ENCODE peak calls at places on chromosomes 16 and 17, in six cellular contexts. U is GM12891, W is GM12878, M is K562, Q is H1, X is HepG2. Z is an unnamed sample.

GRCh38 chr16:54957403-54957802 is 26.7 kb downstream of the IRX5 start:
- DNase-seq in U (no peak), M (peak; percentile 70), Q (no peak), W (no peak), X (peak; percentile 20), Z (no peak)

GRCh38 chr17:72270530-72270929 is 149.7 kb downstream of the SOX9 start:
- DNase-seq in M (no peak), W (no peak), Q (no peak), X (no peak), U (no peak), Z (no peak)

GRCh38 chr17:8465381-8466158 is 29.9 kb downstream of the NDEL1 start:
- DNase-seq in W (no peak), X (no peak), U (no peak), Q (no peak), M (no peak), Z (no peak)

GRCh38 chr17:7834554-7834890 is 505 bp downstream of the KDM6B start:
- DNase-seq in Q (no peak), X (peak; percentile 64), W (no peak), U (no peak), M (peak; percentile 28), Z (no peak)

GRCh38 chr17:74159226-74159840 is 44.1 kb upstream of the RPL38 start:
- DNase-seq in Q (no peak), U (no peak), M (no peak), X (no peak), W (no peak), Z (no peak)

GRCh38 chr16:57401943-57402640 is 2.5 kb upstream of the CCL17 start:
- DNase-seq in W (no peak), Q (no peak), M (no peak), X (no peak), U (no peak), Z (no peak)

GRCh38 chr17:227581-228222 is 46.3 kb upstream of the DOC2B start:
- DNase-seq in X (no peak), Q (no peak), U (no peak), W (no peak), M (no peak), Z (no peak)

GRCh38 chr17:76268991-76269981 is 4.1 kb downstream of the UBALD2 start:
- DNase-seq in Q (no peak), X (no peak), U (no peak), M (peak; percentile 67), W (no peak), Z (peak; percentile 15)

GRCh38 chr16:31141489-31142108 is 6.1 kb upstream of the PRSS8 start:
- DNase-seq in Q (no peak), M (peak; percentile 38), U (no peak), X (no peak), W (no peak), Z (peak; percentile 46)

GRCh38 chr16:12975766-12976165 is 74.4 kb downstream of the SHISA9 start:
- DNase-seq in W (no peak), Q (no peak), U (no peak), M (no peak), X (no peak), Z (no peak)

GRCh38 chr16:14303182-14303618 is 232.1 kb downstream of the MRTFB start:
- DNase-seq in U (no peak), X (no peak), Q (no peak), M (no peak), W (no peak), Z (no peak)

GRCh38 chr16:69563605-69564580 is 1.9 kb upstream of the NFAT5 start:
- DNase-seq in X (peak; percentile 49), U (no peak), M (peak; percentile 20), W (peak; percentile 93), Q (no peak), Z (peak; percentile 27)

GRCh38 chr17:17663160-17664072 is 17.8 kb upstream of the RAI1 start:
- DNase-seq in W (peak; percentile 70), X (peak; percentile 82), U (peak; percentile 77), Q (peak; percentile 60), M (peak; percentile 83), Z (peak; percentile 86)

GRCh38 chr17:4854181-4854681 is 21.1 kb downstream of the MINK1 start:
- DNase-seq in Q (no peak), U (no peak), X (peak; percentile 23), M (no peak), W (no peak), Z (no peak)

GRCh38 chr17:4739122-4740024 is at the start of the genes CXCL16 and ZMYND15:
- DNase-seq in Q (no peak), U (peak; percentile 85), X (no peak), W (no peak), M (peak; percentile 42), Z (peak; percentile 87)

GRCh38 chr16:50695017-50696000 is 1.9 kb downstream of the NOD2 start:
- DNase-seq in Q (no peak), U (no peak), W (no peak), X (no peak), M (no peak), Z (no peak)

GRCh38 chr17:8375738-8376259 is 705 bp downstream of the KRABD2 start:
- DNase-seq in Q (no peak), X (no peak), U (no peak), W (no peak), M (no peak), Z (no peak)

GRCh38 chr16:74726056-74726455 is 25.4 kb upstream of the MLKL start:
- DNase-seq in M (no peak), X (no peak), W (no peak), U (no peak), Q (no peak), Z (no peak)

GRCh38 chr17:48729335-48730239 is 1.0 kb upstream of the HOXB13 start:
- DNase-seq in M (no peak), X (no peak), W (no peak), Q (no peak), U (no peak), Z (no peak)

GRCh38 chr17:71251936-71252335 is 868.9 kb upstream of the SOX9 start:
- DNase-seq in U (no peak), M (no peak), W (no peak), X (no peak), Q (no peak), Z (no peak)

GRCh38 chr17:40436631-40437030 is 6.6 kb upstream of the IGFBP4 start:
- DNase-seq in X (no peak), Q (no peak), U (no peak), W (no peak), M (no peak), Z (no peak)

GRCh38 chr17:74141612-74142011 is 61.9 kb upstream of the RPL38 start:
- DNase-seq in W (no peak), Q (no peak), X (no peak), U (no peak), M (no peak), Z (no peak)

GRCh38 chr16:30741461-30741914 is 6.7 kb upstream of the PHKG2 start:
- DNase-seq in X (peak; percentile 61), Q (no peak), U (no peak), W (no peak), M (no peak), Z (no peak)

GRCh38 chr17:44221862-44222111 is 2.3 kb upstream of the UBTF start:
- DNase-seq in X (no peak), M (no peak), Q (no peak), U (no peak), W (no peak), Z (no peak)
- TF ChIP-seq POLR2A in X (no peak), M (no peak), Q (no peak), U (no peak), W (no peak), Z (no peak)

GRCh38 chr17:82698974-82699442 is 510 bp upstream of the RAB40B start:
- DNase-seq in U (no peak), Q (no peak), W (no peak), M (no peak), X (no peak), Z (no peak)
- TF ChIP-seq POLR2AphosphoS5 in U (no peak), Q (no peak), W (no peak), M (no peak), X (no peak), Z (no peak)

GRCh38 chr16:78704421-78704820 is 605.0 kb downstream of the WWOX start:
- DNase-seq in X (no peak), W (no peak), U (no peak), M (no peak), Q (no peak), Z (no peak)

GRCh38 chr16:78703951-78704350 is 604.5 kb downstream of the WWOX start:
- DNase-seq in Q (no peak), X (no peak), M (no peak), U (no peak), W (no peak), Z (no peak)

GRCh38 chr16:78706637-78707036 is 607.2 kb downstream of the WWOX start:
- DNase-seq in M (no peak), Q (no peak), W (no peak), U (no peak), X (peak; percentile 17), Z (no peak)

GRCh38 chr16:78709137-78709871 is 609.9 kb downstream of the WWOX start:
- DNase-seq in U (no peak), Q (no peak), W (no peak), X (no peak), M (no peak), Z (no peak)

DNA sequence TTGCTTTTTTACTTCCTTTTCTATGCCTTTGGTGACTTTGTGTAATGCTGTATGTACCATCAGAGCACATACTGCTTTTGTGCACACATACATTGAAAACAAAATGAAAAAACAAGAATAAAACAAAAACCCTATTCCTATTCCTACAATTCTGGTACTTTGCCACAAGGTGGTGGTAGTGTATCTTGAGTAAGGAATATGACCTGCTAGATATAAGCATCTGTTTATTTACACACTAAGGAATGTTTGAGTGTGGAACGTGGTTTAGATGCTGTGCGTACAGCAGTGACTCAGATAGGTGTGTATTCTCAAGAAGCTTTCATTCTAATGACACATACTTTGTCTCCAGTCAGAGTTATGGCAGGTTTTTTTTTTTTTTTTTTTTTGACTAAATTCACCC is 606.2 kb downstream of the WWOX start:
- DNase-seq in M (peak; percentile 34), U (no peak), Q (no peak), X (peak; percentile 82), W (peak; percentile 9), Z (no peak)
- TF ChIP-seq TAF1 in M (no peak), U (no peak), Q (no peak), X (no peak), W (no peak), Z (no peak)

DNA sequence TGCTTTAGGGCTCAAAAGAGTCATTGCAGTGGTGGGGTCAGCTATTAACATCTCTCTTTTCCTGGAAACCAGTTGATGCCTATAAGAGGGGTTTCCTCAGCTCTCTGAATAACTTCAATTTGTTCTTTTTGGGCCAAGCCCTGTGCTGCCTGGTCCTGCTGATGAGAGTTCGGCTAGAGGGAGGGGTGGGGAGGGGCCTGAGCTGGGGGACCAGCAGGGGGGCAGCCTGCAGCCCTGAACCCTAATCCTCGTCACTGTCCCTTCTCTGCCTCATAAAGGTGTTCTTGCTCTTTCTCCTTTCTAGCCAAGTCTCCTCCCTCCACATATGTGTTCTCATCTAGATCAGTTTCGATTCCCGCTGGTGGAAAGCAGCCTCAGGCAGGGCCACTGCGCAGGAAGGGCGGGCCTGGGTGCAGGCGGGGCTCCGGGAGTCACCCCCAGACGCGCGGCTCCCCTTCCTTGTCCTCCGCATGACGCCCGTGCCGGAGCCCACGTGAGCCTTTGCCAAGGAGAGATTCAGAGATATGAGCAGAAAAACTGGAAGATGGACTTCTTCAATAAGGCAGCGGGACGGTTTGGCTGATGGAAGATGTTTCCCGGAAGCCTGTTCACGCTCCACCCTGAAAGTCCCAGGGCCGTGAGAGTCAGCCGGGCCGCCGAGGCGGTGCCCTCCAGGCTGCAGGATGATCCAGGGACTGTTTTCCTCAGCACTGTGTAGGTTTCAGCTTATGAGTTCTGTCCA is 15.0 kb upstream of the RHOT1 start:
- DNase-seq in Q (no peak), M (peak; percentile 74), X (no peak), W (peak; percentile 69), U (peak; percentile 63), Z (peak; percentile 63)
- TF ChIP-seq POLR2A in Q (peak; percentile 40), M (peak; percentile 70), X (no peak), W (peak; percentile 83), U (peak; percentile 38), Z (peak; percentile 76)